ENCODE peak calls at places on chromosomes 1 and 21, in nine cellular contexts. T is cardiac fibroblast; Q is astrocyte; S is foreskin fibroblast; N is ovary; K is psoas muscle; W is AG10803; V is CD8-positive, alpha-beta memory T cell; F is GM12864. J is an unnamed sample.

GRCh38 chr21:36909901-36910561 is 56.4 kb downstream of the HLCS start:
- DNase-seq in N (no peak), F (no peak), S (peak; percentile 87), V (no peak), W (peak; percentile 99), K (no peak), Q (peak; percentile 99), T (peak; percentile 99), J (peak; percentile 92)

GRCh38 chr1:205536759-205537361 is 32.4 kb downstream of the CDK18 start:
- DNase-seq in K (peak; percentile 10), F (no peak), W (no peak), N (no peak), S (no peak), Q (no peak), V (no peak), T (no peak), J (peak; percentile 42)

GRCh38 chr1:162210171-162210570 is 140.7 kb downstream of the NOS1AP start:
- DNase-seq in V (no peak), K (no peak), T (no peak), N (no peak), F (no peak), W (no peak), Q (no peak), S (no peak), J (no peak)

GRCh38 chr1:196344462-196344861 is 263.8 kb downstream of the KCNT2 start:
- DNase-seq in F (no peak), K (no peak), N (no peak), T (no peak), S (no peak), V (no peak), Q (no peak), W (no peak), J (no peak)

GRCh38 chr1:42937836-42938595 is 20.7 kb downstream of the SLC2A1 start:
- DNase-seq in F (no peak), V (no peak), T (no peak), S (no peak), N (no peak), W (no peak), Q (no peak), K (no peak), J (peak; percentile 62)

GRCh38 chr1:177020861-177021589 is 143.5 kb downstream of the ASTN1 start:
- DNase-seq in V (no peak), F (no peak), W (no peak), N (no peak), K (no peak), S (no peak), T (no peak), Q (no peak), J (no peak)

GRCh38 chr1:43039228-43040055 is 80.8 kb upstream of the SLC2A1 start:
- DNase-seq in S (no peak), W (no peak), F (no peak), N (no peak), T (no peak), K (no peak), Q (no peak), V (no peak), J (no peak)

GRCh38 chr1:91672601-91673161 is 172.0 kb downstream of the CDC7 start:
- DNase-seq in T (no peak), Q (no peak), F (no peak), K (no peak), V (no peak), S (no peak), W (no peak), N (no peak), J (peak; percentile 47)

GRCh38 chr1:232014941-232015340 is 388.4 kb downstream of the DISC1 start:
- DNase-seq in T (no peak), S (no peak), V (no peak), W (no peak), N (no peak), F (no peak), K (no peak), Q (no peak), J (no peak)

GRCh38 chr1:25566730-25567341 is 23.4 kb downstream of the LDLRAP1 start:
- DNase-seq in S (peak; percentile 77), Q (peak; percentile 81), N (peak; percentile 62), V (no peak), T (peak; percentile 70), F (no peak), K (peak; percentile 84), W (peak; percentile 92), J (peak; percentile 79)

GRCh38 chr1:154326546-154327465 is 1.5 kb downstream of the ATP8B2 start:
- DNase-seq in S (peak; percentile 78), V (no peak), Q (peak; percentile 73), N (peak; percentile 71), K (peak; percentile 79), W (peak; percentile 91), T (peak; percentile 79), F (no peak), J (peak; percentile 98)

GRCh38 chr21:21188513-21189188 is 190.4 kb downstream of the NCAM2 start:
- DNase-seq in V (no peak), W (no peak), S (no peak), F (no peak), Q (no peak), N (no peak), T (peak; percentile 31), K (no peak), J (no peak)

GRCh38 chr1:30964706-30965105 is 56.1 kb upstream of the SDC3 start:
- DNase-seq in Q (no peak), K (no peak), S (no peak), T (no peak), N (no peak), V (no peak), F (no peak), W (no peak), J (no peak)

DNA sequence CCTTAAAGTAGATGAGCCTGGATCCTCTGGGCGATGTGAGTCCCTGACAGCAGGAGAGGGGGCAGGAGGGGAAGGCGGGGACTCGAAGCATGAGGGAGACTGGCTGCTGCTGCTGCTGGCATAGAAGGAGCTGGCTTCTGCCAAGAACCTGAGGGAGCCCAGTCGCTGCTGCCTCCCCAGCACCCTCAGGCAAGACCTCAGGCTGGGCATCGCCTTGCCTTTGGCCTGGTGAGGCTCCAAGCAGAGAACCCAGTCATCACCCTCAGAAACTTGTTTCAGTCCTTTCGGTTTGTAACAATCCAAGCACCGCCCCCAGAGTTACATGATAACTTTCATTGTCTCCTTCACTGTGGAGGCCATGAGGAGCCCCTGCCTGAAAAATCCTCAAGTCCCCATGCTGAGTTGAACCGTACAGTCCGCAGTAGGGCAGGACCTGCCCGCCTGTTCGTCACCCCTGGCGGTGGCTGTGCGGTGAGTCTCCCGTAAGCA is 38.8 kb downstream of the POFUT2 start:
- DNase-seq in W (peak; percentile 42), V (no peak), T (peak; percentile 36), S (no peak), N (no peak), K (no peak), F (no peak), Q (peak; percentile 22), J (peak; percentile 86)
- H3K4me3 ChIP-seq in W (peak overlapping the region; percentile 48), V (no peak overlapping the region), T (peak overlapping the region; percentile 40), S (peak overlapping the region; percentile 12), N (peak overlapping the region; percentile 14), K (no peak overlapping the region), F (no peak overlapping the region), Q (peak overlapping the region; percentile 25), J (peak overlapping the region; percentile 69)

GRCh38 chr1:207806531-207807394 is 54.9 kb downstream of the CD46 start:
- DNase-seq in S (peak; percentile 47), W (peak; percentile 61), N (no peak), F (no peak), K (no peak), T (no peak), Q (peak; percentile 61), V (no peak), J (peak; percentile 73)

GRCh38 chr1:207808322-207808705 is 56.5 kb downstream of the CD46 start:
- DNase-seq in W (no peak), T (no peak), S (no peak), Q (no peak), V (no peak), N (no peak), K (no peak), F (no peak), J (peak; percentile 61)

GRCh38 chr1:207805841-207806421 is 54.1 kb downstream of the CD46 start:
- DNase-seq in S (peak; percentile 96), Q (peak; percentile 95), V (no peak), W (peak; percentile 99), N (peak; percentile 51), F (no peak), K (peak; percentile 88), T (peak; percentile 98), J (peak; percentile 95)

GRCh38 chr1:207808911-207809555 is 57.2 kb downstream of the CD46 start:
- DNase-seq in T (no peak), K (no peak), Q (no peak), V (no peak), F (no peak), S (no peak), W (no peak), N (no peak), J (no peak)

GRCh38 chr1:207807395-207808321 is 55.8 kb downstream of the CD46 start:
- DNase-seq in W (no peak), F (no peak), K (peak; percentile 41), T (no peak), S (no peak), V (no peak), Q (no peak), N (no peak), J (no peak)
- H3K4me3 ChIP-seq in W (no peak overlapping the region), F (no peak overlapping the region), K (peak overlapping the region; percentile 51), T (no peak overlapping the region), S (no peak overlapping the region), V (no peak overlapping the region), Q (no peak overlapping the region), N (no peak overlapping the region), J (no peak overlapping the region)

GRCh38 chr1:167246971-167247370 is 26.3 kb downstream of the POU2F1 start:
- DNase-seq in Q (no peak), W (no peak), F (no peak), S (no peak), V (no peak), N (no peak), K (no peak), T (no peak), J (no peak)

GRCh38 chr1:167249702-167250101 is 29.0 kb downstream of the POU2F1 start:
- DNase-seq in V (no peak), S (no peak), N (no peak), T (no peak), W (no peak), Q (no peak), K (no peak), F (no peak), J (no peak)

GRCh38 chr1:167250482-167250881 is 29.8 kb downstream of the POU2F1 start:
- DNase-seq in K (no peak), W (no peak), N (no peak), Q (no peak), S (no peak), F (no peak), V (no peak), T (no peak), J (no peak)

GRCh38 chr1:167248707-167249642 is 28.3 kb downstream of the POU2F1 start:
- DNase-seq in W (no peak), N (no peak), V (no peak), K (no peak), S (no peak), Q (no peak), F (no peak), T (no peak), J (no peak)

GRCh38 chr1:167247754-167248153 is 27.1 kb downstream of the POU2F1 start:
- DNase-seq in N (no peak), Q (no peak), T (no peak), V (no peak), S (no peak), W (no peak), K (no peak), F (no peak), J (no peak)
- H3K4me3 ChIP-seq in N (no peak overlapping the region), Q (no peak overlapping the region), T (no peak overlapping the region), V (no peak overlapping the region), S (no peak overlapping the region), W (no peak overlapping the region), K (no peak overlapping the region), F (no peak overlapping the region), J (no peak overlapping the region)

GRCh38 chr1:88701275-88701674 is 17.2 kb downstream of the PKN2 start:
- DNase-seq in T (peak; percentile 41), F (no peak), V (no peak), S (no peak), N (no peak), W (no peak), K (no peak), Q (no peak), J (no peak)
- H3K4me3 ChIP-seq in T (no peak overlapping the region), F (no peak overlapping the region), V (no peak overlapping the region), S (no peak overlapping the region), N (no peak overlapping the region), W (no peak overlapping the region), K (no peak overlapping the region), Q (no peak overlapping the region), J (no peak overlapping the region)